ENCODE peak calls at places on chromosome 6, in four cellular contexts. One of them, this sample, is unnamed.

GRCh38 chr6:79188885-79189505 is 45.5 kb downstream of the HMGN3 start:
- DNase-seq in tibial nerve: no peak
- DNase-seq in stimulated activated CD4-positive, alpha-beta T cell treated with anti-CD3 and anti-CD28 coated beads, Interleukin-4, amount 100 ng/mL, for 48 hours: no peak
- DNase-seq in iris pigment epithelial cell: no peak
- DNase-seq in this sample: no peak

GRCh38 chr6:34154668-34155447 is 9.0 kb upstream of the GRM4 start:
- DNase-seq in iris pigment epithelial cell: peak
- DNase-seq in tibial nerve: peak
- DNase-seq in stimulated activated CD4-positive, alpha-beta T cell treated with anti-CD3 and anti-CD28 coated beads, Interleukin-4, amount 100 ng/mL, for 48 hours: peak
- DNase-seq in this sample: peak

GRCh38 chr6:83167726-83168278 is 25.3 kb downstream of the PGM3 start:
- DNase-seq in stimulated activated CD4-positive, alpha-beta T cell treated with anti-CD3 and anti-CD28 coated beads, Interleukin-4, amount 100 ng/mL, for 48 hours: no peak
- DNase-seq in tibial nerve: no peak
- DNase-seq in iris pigment epithelial cell: no peak
- DNase-seq in this sample: no peak

GRCh38 chr6:17863971-17864754 is 123.3 kb downstream of the KIF13A start:
- DNase-seq in iris pigment epithelial cell: peak
- DNase-seq in tibial nerve: no peak
- DNase-seq in stimulated activated CD4-positive, alpha-beta T cell treated with anti-CD3 and anti-CD28 coated beads, Interleukin-4, amount 100 ng/mL, for 48 hours: no peak
- DNase-seq in this sample: no peak

GRCh38 chr6:38004908-38005307 is 185.4 kb downstream of the ZFAND3 start:
- DNase-seq in iris pigment epithelial cell: no peak
- DNase-seq in tibial nerve: no peak
- DNase-seq in stimulated activated CD4-positive, alpha-beta T cell treated with anti-CD3 and anti-CD28 coated beads, Interleukin-4, amount 100 ng/mL, for 48 hours: no peak
- DNase-seq in this sample: no peak

GRCh38 chr6:44034391-44034861 is 92.8 kb downstream of the MRPL14 start:
- DNase-seq in tibial nerve: no peak
- DNase-seq in stimulated activated CD4-positive, alpha-beta T cell treated with anti-CD3 and anti-CD28 coated beads, Interleukin-4, amount 100 ng/mL, for 48 hours: no peak
- DNase-seq in iris pigment epithelial cell: no peak
- DNase-seq in this sample: no peak

GRCh38 chr6:48883116-48883515 is 579.9 kb downstream of the MMUT start:
- DNase-seq in iris pigment epithelial cell: peak
- DNase-seq in stimulated activated CD4-positive, alpha-beta T cell treated with anti-CD3 and anti-CD28 coated beads, Interleukin-4, amount 100 ng/mL, for 48 hours: no peak
- DNase-seq in tibial nerve: no peak
- DNase-seq in this sample: no peak

GRCh38 chr6:140101367-140101766 is 726.9 kb upstream of the CITED2 start:
- DNase-seq in stimulated activated CD4-positive, alpha-beta T cell treated with anti-CD3 and anti-CD28 coated beads, Interleukin-4, amount 100 ng/mL, for 48 hours: no peak
- DNase-seq in tibial nerve: no peak
- DNase-seq in iris pigment epithelial cell: peak
- DNase-seq in this sample: no peak

GRCh38 chr6:47047479-47048411 is 5.6 kb upstream of the ADGRF1 start:
- DNase-seq in iris pigment epithelial cell: peak
- DNase-seq in tibial nerve: peak
- DNase-seq in stimulated activated CD4-positive, alpha-beta T cell treated with anti-CD3 and anti-CD28 coated beads, Interleukin-4, amount 100 ng/mL, for 48 hours: peak
- DNase-seq in this sample: peak

This sample was measured in T-helper 2 cell.